ENCODE peak calls at places on chromosomes 3 and 15, in four cellular contexts. P is heart left ventricle, L is lower leg skin, M is hypothalamus. R is an unnamed sample.

GRCh38 chr3:72836923-72837322 is 11.3 kb downstream of the SHQ1 start:
- DNase-seq in P (peak), L (peak), M (peak), R (no peak)

GRCh38 chr15:41332788-41333527 is at the start of gene NUSAP1:
- DNase-seq in P (peak), L (no peak), M (no peak), R (no peak)

GRCh38 chr3:163071684-163072083 is 1575.1 kb downstream of the OTOL1 start:
- DNase-seq in P (no peak), L (no peak), M (no peak), R (no peak)

GRCh38 chr3:116640119-116640518 is 69.5 kb upstream of the TUSC7 start:
- DNase-seq in P (no peak), L (no peak), M (no peak), R (no peak)

GRCh38 chr3:149523899-149524298 is 49.4 kb downstream of the TM4SF4 start:
- DNase-seq in P (no peak), L (no peak), M (no peak), R (no peak)

GRCh38 chr15:88636039-88636438 is 2.8 kb upstream of the ISG20 start:
- DNase-seq in P (no peak), L (no peak), M (no peak), R (no peak)

GRCh38 chr3:129741794-129742193 is 135.3 kb upstream of the PLXND1 start:
- DNase-seq in P (no peak), L (no peak), M (no peak), R (no peak)

GRCh38 chr15:89307046-89307587 is 27.5 kb downstream of the POLG start:
- DNase-seq in P (no peak), L (no peak), M (no peak), R (no peak)

GRCh38 chr3:27616031-27616430 is 106.1 kb downstream of the EOMES start:
- DNase-seq in P (no peak), L (no peak), M (no peak), R (no peak)

GRCh38 chr3:152621006-152621868 is 213.7 kb upstream of the P2RY1 start:
- DNase-seq in P (no peak), L (no peak), M (no peak), R (no peak)

GRCh38 chr15:83064859-83065258 is 2.2 kb downstream of the BTBD1 start:
- DNase-seq in P (no peak), L (no peak), M (no peak), R (no peak)

GRCh38 chr15:85026304-85027032 is 44.8 kb downstream of the PDE8A start:
- DNase-seq in P (no peak), L (no peak), M (no peak), R (no peak)

GRCh38 chr3:106119691-106120090 is 250.9 kb upstream of the CBLB start:
- DNase-seq in P (no peak), L (no peak), M (no peak), R (no peak)

GRCh38 chr3:99175276-99175801 is 273.8 kb upstream of the DCBLD2 start:
- DNase-seq in P (no peak), L (no peak), M (no peak), R (no peak)

GRCh38 chr3:152374260-152374990 is 105.7 kb downstream of the MBNL1 start:
- DNase-seq in P (no peak), L (no peak), M (no peak), R (no peak)

GRCh38 chr15:91783001-91783400 is 70.5 kb upstream of the SLCO3A1 start:
- DNase-seq in P (no peak), L (no peak), M (no peak), R (no peak)

GRCh38 chr15:55587321-55588069 is 650 bp downstream of the PYGO1 start:
- DNase-seq in P (peak), L (no peak), M (no peak), R (no peak)

GRCh38 chr15:68700395-68701123 is 120.1 kb downstream of the ANP32A start:
- DNase-seq in P (peak), L (no peak), M (no peak), R (no peak)

GRCh38 chr3:132569153-132569552 is 27.9 kb upstream of the ACKR4 start:
- DNase-seq in P (no peak), L (no peak), M (no peak), R (no peak)

GRCh38 chr3:63562323-63562722 is 90.2 kb upstream of the SNTN start:
- DNase-seq in P (no peak), L (no peak), M (no peak), R (no peak)

GRCh38 chr15:61480863-61481262 is 251.8 kb upstream of the RORA start:
- DNase-seq in P (no peak), L (no peak), M (no peak), R (no peak)

GRCh38 chr3:112640864-112641751 is at the start of gene CCDC80:
- DNase-seq in P (no peak), L (no peak), M (no peak), R (no peak)

GRCh38 chr15:51768018-51768417 is 16.6 kb downstream of the TMOD2 start:
- DNase-seq in P (peak), L (no peak), M (no peak), R (peak)

GRCh38 chr15:35206060-35206675 is 121.1 kb upstream of the NANOGP8 start:
- DNase-seq in P (no peak), L (no peak), M (no peak), R (no peak)

GRCh38 chr3:117036259-117036799 is 326.8 kb downstream of the TUSC7 start:
- DNase-seq in P (no peak), L (no peak), M (no peak), R (no peak)

GRCh38 chr15:78049691-78050440 is 27.6 kb downstream of the TBC1D2B start:
- DNase-seq in P (no peak), L (peak), M (no peak), R (peak)

GRCh38 chr3:176078916-176079315 is 1118.4 kb downstream of the TBL1XR1 start:
- DNase-seq in P (no peak), L (no peak), M (no peak), R (no peak)

GRCh38 chr3:153513236-153513635 is 351.2 kb downstream of the RAP2B start:
- DNase-seq in P (no peak), L (no peak), M (no peak), R (no peak)

GRCh38 chr3:58751235-58751634 is 84.7 kb upstream of the FAM3D start:
- DNase-seq in P (no peak), L (no peak), M (no peak), R (no peak)

R was measured in KG1.